ENCODE peak calls at places on chromosomes 7 and 10, in six cellular contexts. K is ovary; D is right lobe of liver; O is cardiac muscle cell; P is IMR-90; S is CD8-positive, alpha-beta memory T cell. E is an unnamed sample.

GRCh38 chr7:15720849-15721471 is 34.5 kb upstream of the MEOX2 start:
- DNase-seq in S (no peak), K (no peak), P (peak; percentile 53), O (peak; percentile 74), D (no peak), E (peak; percentile 77)

GRCh38 chr10:13776861-13777301 is 190.1 kb downstream of the PRPF18 start:
- DNase-seq in P (peak; percentile 35), K (no peak), S (no peak), O (peak; percentile 51), D (no peak), E (peak; percentile 50)

GRCh38 chr7:12524794-12525386 is 45.6 kb upstream of the SCIN start:
- DNase-seq in D (no peak), K (no peak), P (peak; percentile 69), S (no peak), O (peak; percentile 66), E (peak; percentile 31)

GRCh38 chr10:120969219-120969645 is 118.1 kb downstream of the WDR11 start:
- DNase-seq in O (peak; percentile 9), K (no peak), D (no peak), S (no peak), P (no peak), E (no peak)

GRCh38 chr10:46546591-46547330 is 9.7 kb downstream of the GPRIN2 start:
- DNase-seq in S (peak; percentile 45), O (no peak), K (peak; percentile 18), P (no peak), D (peak; percentile 56), E (no peak)

GRCh38 chr7:134593530-134594392 is 44.9 kb downstream of the AKR1B15 start:
- DNase-seq in P (peak; percentile 95), O (peak; percentile 94), K (peak; percentile 72), S (no peak), D (peak; percentile 85), E (peak; percentile 72)

GRCh38 chr7:332646-333398 is 42.9 kb downstream of the FOXL3 start:
- DNase-seq in O (peak; percentile 66), K (peak; percentile 80), P (peak; percentile 36), S (peak; percentile 87), D (peak; percentile 91), E (peak; percentile 33)

GRCh38 chr10:58555170-58555929 is 42.7 kb downstream of the BICC1 start:
- DNase-seq in P (no peak), K (no peak), O (no peak), D (no peak), S (no peak), E (no peak)

GRCh38 chr7:108459922-108460551 is 3.8 kb upstream of the NRCAM start:
- DNase-seq in K (no peak), O (peak; percentile 55), S (no peak), D (no peak), P (no peak), E (peak; percentile 47)

GRCh38 chr7:30148951-30149459 is 14.2 kb downstream of the MTURN start:
- DNase-seq in P (no peak), K (no peak), D (no peak), O (no peak), S (no peak), E (no peak)

GRCh38 chr7:29282819-29283414 is 88.3 kb downstream of the CHN2 start:
- DNase-seq in K (no peak), P (no peak), O (no peak), D (no peak), S (no peak), E (no peak)

GRCh38 chr10:74306227-74306982 is 155.4 kb downstream of the ADK start:
- DNase-seq in O (no peak), S (no peak), P (no peak), K (no peak), D (no peak), E (peak; percentile 14)

GRCh38 chr10:14476641-14477407 is 146.1 kb upstream of the FRMD4A start:
- DNase-seq in K (no peak), P (peak; percentile 77), D (no peak), O (peak; percentile 34), S (no peak), E (no peak)

GRCh38 chr10:81820418-81820817 is 54.6 kb upstream of the NRG3 start:
- DNase-seq in K (no peak), P (no peak), D (no peak), O (no peak), S (no peak), E (no peak)

GRCh38 chr7:155637155-155637554 is 7.3 kb upstream of the RBM33 start:
- DNase-seq in D (no peak), K (no peak), O (no peak), P (no peak), S (no peak), E (no peak)

GRCh38 chr7:87876759-87877234 is 504 bp downstream of the DBF4 start:
- DNase-seq in S (peak; percentile 53), O (peak; percentile 70), D (peak; percentile 82), K (peak; percentile 65), P (peak; percentile 61), E (peak; percentile 71)

GRCh38 chr10:74035324-74035723 is 37.4 kb downstream of the VCL start:
- DNase-seq in P (peak; percentile 49), D (no peak), S (no peak), O (peak; percentile 33), K (no peak), E (no peak)

GRCh38 chr7:111677848-111678247 is 115.6 kb upstream of the IMMP2L start:
- DNase-seq in D (peak; percentile 61), S (no peak), K (no peak), P (no peak), O (peak; percentile 8), E (no peak)

GRCh38 chr10:119340893-119341235 is 133.5 kb downstream of the GRK5 start:
- DNase-seq in D (peak; percentile 84), P (no peak), S (peak; percentile 31), K (no peak), O (no peak), E (no peak)

GRCh38 chr10:110273474-110273873 is 31.2 kb downstream of the SMNDC1 start:
- DNase-seq in O (peak; percentile 94), K (peak; percentile 44), S (peak; percentile 58), D (peak; percentile 65), P (peak; percentile 90), E (peak; percentile 43)

GRCh38 chr7:122790558-122790957 is 87.8 kb upstream of the RNF148 start:
- DNase-seq in P (no peak), O (no peak), S (no peak), K (no peak), D (no peak), E (no peak)

GRCh38 chr10:130924138-130924819 is 387.2 kb downstream of the TCERG1L start:
- DNase-seq in D (no peak), O (no peak), P (no peak), S (no peak), K (no peak), E (no peak)

GRCh38 chr10:110993024-110993693 is 73.8 kb downstream of the SHOC2 start:
- DNase-seq in S (peak; percentile 51), O (peak; percentile 70), P (peak; percentile 91), D (no peak), K (no peak), E (peak; percentile 70)

GRCh38 chr7:99399597-99399996 is 8.8 kb downstream of the PDAP1 start:
- DNase-seq in D (no peak), K (no peak), O (no peak), P (no peak), S (no peak), E (no peak)

GRCh38 chr10:113047151-113047550 is 97.1 kb downstream of the TCF7L2 start:
- DNase-seq in P (no peak), D (no peak), O (no peak), K (no peak), S (no peak), E (no peak)

GRCh38 chr10:75209325-75210192 is 1.0 kb upstream of the VDAC2 start:
- DNase-seq in K (peak; percentile 82), S (peak; percentile 86), D (peak; percentile 80), O (peak; percentile 88), P (peak; percentile 65), E (peak; percentile 66)

GRCh38 chr7:157554393-157555238 is 217.8 kb downstream of the DNAJB6 start:
- DNase-seq in D (no peak), O (no peak), S (no peak), K (no peak), P (no peak), E (no peak)

GRCh38 chr7:17131060-17131345 is 167.4 kb upstream of the AHR start:
- DNase-seq in P (peak; percentile 31), S (no peak), K (no peak), O (peak; percentile 56), D (no peak), E (no peak)

GRCh38 chr10:14578060-14578952 is 196.4 kb downstream of the FAM107B start:
- DNase-seq in O (peak; percentile 76), D (no peak), S (no peak), K (no peak), P (peak; percentile 68), E (peak; percentile 90)

GRCh38 chr10:77989081-77989724 is 40.1 kb downstream of the POLR3A start:
- DNase-seq in S (no peak), D (no peak), K (no peak), O (no peak), P (peak; percentile 22), E (no peak)

GRCh38 chr7:494261-494687 is 25.4 kb downstream of the PDGFA start:
- DNase-seq in P (no peak), K (no peak), D (peak; percentile 40), S (peak; percentile 45), O (no peak), E (no peak)

GRCh38 chr10:100562806-100563293 is 27.1 kb downstream of the HIF1AN start:
- DNase-seq in O (peak; percentile 72), D (no peak), S (no peak), P (peak; percentile 37), K (peak; percentile 21), E (peak; percentile 23)

GRCh38 chr10:54800677-54801480 is at the start of gene PCDH15:
- DNase-seq in D (no peak), P (no peak), S (no peak), O (peak; percentile 24), K (no peak), E (no peak)

GRCh38 chr7:80774843-80775242 is 136.4 kb downstream of the CD36 start:
- DNase-seq in K (no peak), P (no peak), S (no peak), D (no peak), O (no peak), E (no peak)

GRCh38 chr7:50145801-50146338 is 52.8 kb upstream of the ZPBP start:
- DNase-seq in P (no peak), D (no peak), K (no peak), O (no peak), S (no peak), E (no peak)

GRCh38 chr7:74280985-74281384 is 8.2 kb upstream of the CLIP2 start:
- DNase-seq in S (no peak), K (no peak), P (peak; percentile 44), D (no peak), O (no peak), E (peak; percentile 66)
- H3K27ac ChIP-seq in S (no peak overlapping the region), K (no peak overlapping the region), P (peak overlapping the region; percentile 88), D (no peak overlapping the region), O (no peak overlapping the region), E (peak overlapping the region; percentile 85)

GRCh38 chr7:150520145-150520544 is 5.5 kb downstream of the GIMAP7 start:
- DNase-seq in P (no peak), K (no peak), O (no peak), D (no peak), S (no peak), E (no peak)
- H3K27ac ChIP-seq in P (no peak overlapping the region), K (no peak overlapping the region), O (no peak overlapping the region), D (no peak overlapping the region), S (peak overlapping the region; percentile 38), E (no peak overlapping the region)

GRCh38 chr10:97411411-97411810 is 10.3 kb upstream of the RRP12 start:
- DNase-seq in K (no peak), O (peak; percentile 78), S (no peak), D (no peak), P (peak; percentile 37), E (peak; percentile 34)
- H3K27ac ChIP-seq in K (no peak overlapping the region), O (no peak overlapping the region), S (no peak overlapping the region), D (no peak overlapping the region), P (no peak overlapping the region), E (no peak overlapping the region)

GRCh38 chr7:26691886-26692285 is 172.5 kb downstream of the SKAP2 start:
- DNase-seq in D (no peak), O (no peak), S (no peak), P (no peak), K (no peak), E (no peak)
- H3K27ac ChIP-seq in D (no peak overlapping the region), O (no peak overlapping the region), S (no peak overlapping the region), P (no peak overlapping the region), K (no peak overlapping the region), E (no peak overlapping the region)

E was measured in brain microvascular endothelial cell.